ENCODE peak calls at places on chromosomes 12 and 14, in eight cellular contexts. P is AG10803, W is fibroblast of lung, T is endodermal cell, I is fibroblast of the aortic adventitia, L is SK-N-SH, B is PC-3, R is psoas muscle. H is an unnamed sample.

GRCh38 chr14:52175982-52176502 is 91.5 kb upstream of the PTGDR start:
- DNase-seq in P (no peak), W (no peak), T (no peak), I (no peak), L (no peak), B (no peak), R (no peak), H (no peak)

GRCh38 chr14:88476825-88477224 is 78.0 kb downstream of the PTPN21 start:
- DNase-seq in P (no peak), W (no peak), T (no peak), I (no peak), L (no peak), B (no peak), R (no peak), H (no peak)

GRCh38 chr14:53458368-53458814 is 305.3 kb upstream of the DDHD1 start:
- DNase-seq in P (peak), W (peak), T (no peak), I (peak), L (no peak), B (peak), R (no peak), H (no peak)

GRCh38 chr12:18431776-18432175 is 170.5 kb downstream of the PIK3C2G start:
- DNase-seq in P (no peak), W (no peak), T (no peak), I (no peak), L (no peak), B (no peak), R (no peak), H (no peak)

GRCh38 chr12:130715996-130716917 is at the start of gene RIMBP2:
- DNase-seq in P (peak), W (peak), T (peak), I (peak), L (peak), B (no peak), R (no peak), H (no peak)

GRCh38 chr14:100617715-100618693 is 30.8 kb upstream of the BEGAIN start:
- DNase-seq in P (no peak), W (peak), T (peak), I (peak), L (peak), B (no peak), R (no peak), H (no peak)

GRCh38 chr12:127334924-127335644 is 931.9 kb upstream of the TMEM132C start:
- DNase-seq in P (no peak), W (no peak), T (no peak), I (no peak), L (no peak), B (no peak), R (no peak), H (no peak)

GRCh38 chr12:109696485-109697269 is 16.9 kb upstream of the FAM222A start:
- DNase-seq in P (no peak), W (peak), T (no peak), I (peak), L (no peak), B (peak), R (no peak), H (no peak)

GRCh38 chr14:68685419-68686211 is 107.3 kb downstream of the ZFP36L1 start:
- DNase-seq in P (peak), W (peak), T (no peak), I (peak), L (no peak), B (peak), R (peak), H (no peak)

GRCh38 chr12:15829949-15830348 is 40.8 kb upstream of the EPS8 start:
- DNase-seq in P (peak), W (peak), T (no peak), I (peak), L (no peak), B (no peak), R (no peak), H (no peak)

GRCh38 chr14:102182190-102182589 is 42.5 kb downstream of the WDR20 start:
- DNase-seq in P (peak), W (peak), T (no peak), I (peak), L (no peak), B (peak), R (no peak), H (no peak)

GRCh38 chr12:19194963-19195362 is 65.4 kb downstream of the PLEKHA5 start:
- DNase-seq in P (no peak), W (no peak), T (no peak), I (no peak), L (no peak), B (no peak), R (no peak), H (no peak)

GRCh38 chr14:67416085-67416484 is 4.1 kb upstream of the PLEK2 start:
- DNase-seq in P (no peak), W (no peak), T (no peak), I (peak), L (no peak), B (no peak), R (no peak), H (no peak)

GRCh38 chr12:27305673-27306504 is 26.7 kb upstream of the BMAL2 start:
- DNase-seq in P (peak), W (peak), T (no peak), I (peak), L (peak), B (peak), R (no peak), H (no peak)

GRCh38 chr14:32366256-32366655 is 37.2 kb downstream of the AKAP6 start:
- DNase-seq in P (peak), W (peak), T (peak), I (peak), L (peak), B (peak), R (no peak), H (no peak)

GRCh38 chr12:46446645-46447044 is 74.1 kb upstream of the SLC38A2 start:
- DNase-seq in P (no peak), W (no peak), T (no peak), I (no peak), L (no peak), B (peak), R (no peak), H (no peak)

GRCh38 chr12:81930037-81930436 is 170.9 kb upstream of the PPFIA2 start:
- DNase-seq in P (no peak), W (no peak), T (no peak), I (no peak), L (no peak), B (no peak), R (no peak), H (no peak)

GRCh38 chr12:89529738-89530137 is 3.9 kb upstream of the POC1B start:
- DNase-seq in P (peak), W (peak), T (no peak), I (peak), L (peak), B (peak), R (no peak), H (peak)

GRCh38 chr14:63343878-63344277 is 25.1 kb upstream of the GPHB5 start:
- DNase-seq in P (no peak), W (no peak), T (no peak), I (peak), L (no peak), B (peak), R (no peak), H (no peak)

GRCh38 chr14:102232348-102232625 is 72.7 kb downstream of the MOK start:
- DNase-seq in P (no peak), W (no peak), T (peak), I (no peak), L (no peak), B (no peak), R (no peak), H (no peak)

GRCh38 chr14:59055439-59056045 is 132.9 kb upstream of the DAAM1 start:
- DNase-seq in P (peak), W (peak), T (peak), I (peak), L (peak), B (peak), R (no peak), H (no peak)

GRCh38 chr12:22250762-22251161 is 83.7 kb downstream of the ST8SIA1 start:
- DNase-seq in P (no peak), W (no peak), T (peak), I (no peak), L (no peak), B (no peak), R (no peak), H (no peak)

GRCh38 chr12:29382251-29382650 is 1.3 kb upstream of the ERGIC2 start:
- DNase-seq in P (no peak), W (no peak), T (no peak), I (no peak), L (no peak), B (no peak), R (no peak), H (no peak)

GRCh38 chr14:60622920-60623263 is 26.4 kb downstream of the SIX1 start:
- DNase-seq in P (peak), W (peak), T (no peak), I (peak), L (no peak), B (no peak), R (no peak), H (no peak)

GRCh38 chr14:60618200-60618599 is 31.1 kb downstream of the SIX1 start:
- DNase-seq in P (no peak), W (no peak), T (no peak), I (no peak), L (no peak), B (no peak), R (no peak), H (no peak)

GRCh38 chr14:60616326-60617044 is 32.8 kb downstream of the SIX1 start:
- DNase-seq in P (no peak), W (no peak), T (no peak), I (peak), L (no peak), B (no peak), R (no peak), H (no peak)

GRCh38 chr14:60622210-60622919 is 26.9 kb downstream of the SIX1 start:
- DNase-seq in P (peak), W (peak), T (no peak), I (peak), L (no peak), B (no peak), R (no peak), H (no peak)

GRCh38 chr14:60621386-60621785 is 27.9 kb downstream of the SIX1 start:
- DNase-seq in P (no peak), W (no peak), T (no peak), I (peak), L (no peak), B (no peak), R (no peak), H (no peak)
- H3K4me3 ChIP-seq in P (no peak), W (no peak), T (no peak), I (no peak), L (no peak), B (no peak), R (no peak), H (no peak)

DNA sequence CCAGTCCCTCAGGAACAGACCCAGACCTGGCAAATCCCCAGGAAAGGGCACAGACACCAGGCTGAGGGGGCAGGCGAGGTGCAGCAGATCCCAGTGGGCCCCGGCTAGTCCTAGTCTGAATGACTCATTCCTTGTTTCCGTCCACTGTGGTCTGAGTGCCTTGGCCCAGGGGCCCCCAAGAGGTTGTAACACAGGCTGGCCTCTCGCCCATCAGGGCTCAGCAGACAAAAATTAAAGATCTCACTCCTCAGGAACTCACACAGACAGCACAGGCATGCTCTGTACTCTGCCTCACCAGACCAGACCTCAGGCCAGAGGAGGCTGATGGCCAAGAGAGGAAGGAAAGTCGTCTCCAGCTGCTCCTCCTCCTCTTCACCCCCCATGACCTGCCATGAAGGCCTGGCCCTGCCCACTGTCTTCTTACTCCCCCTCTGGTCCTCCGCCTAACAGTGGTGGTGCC is 7.7 kb upstream of the LTBP2 start:
- DNase-seq in P (peak), W (peak), T (no peak), I (peak), L (no peak), B (peak), R (peak), H (no peak)
- H3K4me3 ChIP-seq in P (no peak), W (no peak), T (no peak), I (no peak), L (no peak), B (no peak), R (no peak), H (no peak)

GRCh38 chr14:95460647-95461478 is 55.6 kb downstream of the SYNE3 start:
- DNase-seq in P (peak), W (peak), T (peak), I (peak), L (no peak), B (peak), R (no peak), H (no peak)
- H3K4me3 ChIP-seq in P (no peak), W (no peak), T (no peak), I (no peak), L (no peak), B (no peak), R (no peak), H (no peak)

DNA sequence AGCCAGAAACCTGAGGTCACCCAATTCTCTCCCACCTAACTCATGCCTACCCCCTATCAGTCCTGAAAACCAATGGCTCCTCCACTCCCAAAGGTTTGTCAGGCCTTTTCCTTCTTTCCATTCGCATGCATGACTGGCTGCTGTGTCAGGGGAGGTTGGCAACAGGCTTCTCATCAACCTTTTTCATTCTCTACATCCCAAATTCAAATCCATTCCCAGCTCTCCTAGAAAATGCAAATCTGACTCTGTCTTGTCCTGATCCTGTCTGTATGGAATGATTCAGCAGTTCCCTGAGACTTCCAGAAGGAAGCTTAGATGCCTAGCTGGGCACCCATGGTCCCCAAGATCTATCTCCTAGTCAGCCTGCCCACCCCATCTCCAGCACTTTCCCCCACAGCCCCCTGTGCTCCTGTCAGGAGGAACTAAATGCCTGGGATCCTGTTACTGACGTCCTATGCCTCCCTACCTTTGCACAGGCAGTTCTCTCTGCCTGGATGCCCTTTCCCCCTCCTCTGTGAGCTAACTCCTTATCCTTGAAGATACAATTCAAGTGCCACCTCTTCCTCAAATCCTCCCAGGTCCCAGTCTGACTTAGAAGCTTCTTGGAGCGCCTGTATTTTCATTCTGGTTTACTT is 5.1 kb upstream of the CTDSP2 start:
- DNase-seq in P (no peak), W (no peak), T (no peak), I (no peak), L (no peak), B (no peak), R (no peak), H (no peak)
- H3K4me3 ChIP-seq in P (no peak), W (no peak), T (no peak), I (no peak), L (no peak), B (no peak), R (peak), H (no peak)

GRCh38 chr12:116524964-116525379 is 34.2 kb upstream of the MAP1LC3B2 start:
- DNase-seq in P (peak), W (peak), T (peak), I (peak), L (no peak), B (peak), R (no peak), H (no peak)
- H3K4me3 ChIP-seq in P (no peak), W (peak), T (no peak), I (peak), L (peak), B (peak), R (no peak), H (no peak)

DNA sequence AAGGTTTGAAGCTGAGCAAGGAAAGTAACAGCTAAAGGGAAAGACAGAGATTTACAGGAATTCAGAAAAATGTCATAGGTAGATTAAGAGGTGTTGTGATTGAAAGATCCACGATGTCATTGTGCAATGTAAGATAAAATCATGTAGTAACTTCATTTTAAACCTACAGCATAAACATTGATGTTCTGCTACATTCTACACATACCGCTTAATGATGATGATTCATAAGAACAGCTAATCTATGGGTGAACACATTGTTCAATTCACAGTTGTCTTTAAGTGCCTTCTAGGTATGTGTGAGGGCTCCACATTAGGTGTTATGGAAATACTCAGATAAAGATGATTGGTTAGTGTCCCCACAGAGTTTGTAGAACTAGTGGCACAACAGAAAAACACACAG is 170.9 kb downstream of the GRIP1 start:
- DNase-seq in P (no peak), W (no peak), T (no peak), I (no peak), L (no peak), B (no peak), R (no peak), H (no peak)
- H3K4me3 ChIP-seq in P (no peak), W (no peak), T (no peak), I (no peak), L (no peak), B (no peak), R (no peak), H (no peak)

GRCh38 chr12:23947395-23947794 is 2.1 kb downstream of the SOX5 start:
- DNase-seq in P (no peak), W (no peak), T (no peak), I (no peak), L (no peak), B (no peak), R (no peak), H (no peak)

GRCh38 chr12:23950011-23950774 is 723 bp upstream of the SOX5 start:
- DNase-seq in P (peak), W (peak), T (peak), I (peak), L (peak), B (no peak), R (no peak), H (no peak)

GRCh38 chr12:23950775-23951391 is 1.4 kb upstream of the SOX5 start:
- DNase-seq in P (no peak), W (peak), T (no peak), I (peak), L (peak), B (no peak), R (no peak), H (no peak)

GRCh38 chr12:23952071-23952470 is 2.6 kb upstream of the SOX5 start:
- DNase-seq in P (no peak), W (no peak), T (no peak), I (no peak), L (no peak), B (no peak), R (no peak), H (no peak)

DNA sequence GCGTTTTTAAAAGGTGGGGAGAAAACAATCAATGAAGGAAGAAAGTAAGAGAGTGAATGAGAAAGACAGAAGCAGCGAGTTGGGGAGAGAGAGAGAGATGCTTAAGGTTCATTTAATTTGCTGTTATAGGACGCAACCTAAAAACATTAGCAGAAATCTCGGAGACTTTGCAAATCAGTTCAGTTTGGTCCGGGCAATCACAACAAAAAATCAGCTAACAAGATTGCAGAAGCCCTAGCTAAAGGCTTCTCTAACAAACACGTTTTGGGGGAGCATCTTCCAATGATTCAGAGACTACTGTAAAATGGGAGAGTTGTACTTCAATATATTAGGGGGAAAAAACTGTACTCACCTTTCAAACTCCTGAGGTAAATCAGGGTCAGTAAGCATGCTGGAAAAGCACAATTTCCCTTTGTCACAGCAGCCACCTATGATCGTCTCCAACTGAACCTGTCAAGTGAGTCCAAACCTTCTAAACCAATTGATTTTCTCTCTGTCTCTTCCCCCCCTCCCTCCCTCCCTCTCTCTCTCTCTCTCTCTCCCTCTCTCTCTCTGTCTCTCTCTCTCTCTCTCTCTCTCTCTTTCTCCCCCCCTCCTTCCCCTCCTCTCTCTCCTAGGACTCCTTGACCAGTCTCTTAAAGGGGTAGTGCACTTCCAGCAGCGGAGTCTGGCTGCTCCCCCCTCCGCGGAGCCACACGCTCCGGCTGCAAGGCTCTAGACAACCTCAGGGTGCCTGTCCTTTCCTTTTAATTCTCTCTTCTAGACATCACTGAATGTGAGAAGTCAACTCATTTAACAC is at the start of gene SOX5:
- DNase-seq in P (peak), W (peak), T (peak), I (peak), L (peak), B (no peak), R (peak), H (no peak)
- H3K4me3 ChIP-seq in P (no peak), W (peak), T (peak), I (peak), L (peak), B (no peak), R (peak), H (no peak)

GRCh38 chr12:55652352-55652751 is 15.7 kb downstream of the OR10P1 start:
- DNase-seq in P (no peak), W (no peak), T (peak), I (no peak), L (no peak), B (no peak), R (no peak), H (no peak)

GRCh38 chr12:55647027-55647426 is 10.3 kb downstream of the OR10P1 start:
- DNase-seq in P (no peak), W (no peak), T (no peak), I (no peak), L (no peak), B (no peak), R (no peak), H (no peak)

GRCh38 chr12:55653031-55653430 is 16.3 kb downstream of the OR10P1 start:
- DNase-seq in P (no peak), W (no peak), T (peak), I (no peak), L (no peak), B (no peak), R (no peak), H (no peak)

GRCh38 chr12:55654506-55655224 is 18.0 kb downstream of the OR10P1 start:
- DNase-seq in P (no peak), W (no peak), T (peak), I (no peak), L (no peak), B (no peak), R (no peak), H (no peak)

DNA sequence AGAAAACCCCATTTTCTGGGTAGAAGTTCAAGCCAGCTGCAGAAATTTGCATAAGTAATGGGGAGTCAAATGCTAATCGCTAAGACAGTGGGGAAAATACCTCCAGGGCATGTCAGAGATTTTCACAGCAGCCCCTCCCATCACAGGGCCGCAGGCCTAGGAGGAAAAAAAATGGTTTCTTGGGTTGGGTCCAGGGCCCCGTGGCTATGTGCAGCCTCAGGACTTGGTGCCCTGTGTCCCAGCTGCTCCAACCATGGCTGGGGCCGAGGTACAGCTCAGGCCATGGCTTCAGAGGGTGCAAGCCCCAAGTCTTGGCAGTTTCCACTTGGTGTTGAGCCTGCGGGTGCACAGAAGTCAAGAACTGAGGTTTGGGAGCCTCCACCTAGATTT is 14.6 kb downstream of the OR10P1 start:
- DNase-seq in P (no peak), W (no peak), T (peak), I (no peak), L (no peak), B (no peak), R (no peak), H (no peak)
- H3K4me3 ChIP-seq in P (no peak), W (no peak), T (no peak), I (no peak), L (no peak), B (no peak), R (no peak), H (no peak)

H was measured in HL-60.